ENCODE peak calls at places on chromosomes 5 and 9, in eight cellular contexts. One of them, this sample, is unnamed. For H3K27me3, the result is how much of the 10 kb centered on the place peaks cover.

GRCh38 chr5:172051643-172052362 is 45.4 kb upstream of the FBXW11 start:
- DNase-seq in Panc1: no peak
- DNase-seq in aorta: no peak
- DNase-seq in tibial nerve: no peak
- DNase-seq in GM23338: no peak
- DNase-seq in endothelial cell of umbilical vein: no peak
- DNase-seq in pancreas: no peak
- DNase-seq in heart left ventricle: no peak
- DNase-seq in this sample: no peak

GRCh38 chr9:2623046-2623865 is 1.7 kb downstream of the VLDLR start:
- DNase-seq in pancreas: peak
- DNase-seq in endothelial cell of umbilical vein: peak
- DNase-seq in heart left ventricle: peak
- DNase-seq in tibial nerve: no peak
- DNase-seq in GM23338: peak
- DNase-seq in Panc1: no peak
- DNase-seq in aorta: peak
- DNase-seq in this sample: no peak

GRCh38 chr5:34043099-34043876 is at the start of gene C1QTNF3:
- DNase-seq in GM23338: no peak
- DNase-seq in endothelial cell of umbilical vein: peak
- DNase-seq in Panc1: no peak
- DNase-seq in tibial nerve: no peak
- DNase-seq in pancreas: no peak
- DNase-seq in heart left ventricle: no peak
- DNase-seq in aorta: no peak
- DNase-seq in this sample: no peak

GRCh38 chr5:144467795-144468194 is 297.1 kb downstream of the KCTD16 start:
- DNase-seq in endothelial cell of umbilical vein: peak
- DNase-seq in aorta: no peak
- DNase-seq in pancreas: no peak
- DNase-seq in Panc1: peak
- DNase-seq in heart left ventricle: no peak
- DNase-seq in GM23338: peak
- DNase-seq in tibial nerve: peak
- DNase-seq in this sample: no peak

GRCh38 chr9:109426621-109427402 is 71.3 kb downstream of the PTPN3 start:
- DNase-seq in Panc1: no peak
- DNase-seq in tibial nerve: no peak
- DNase-seq in heart left ventricle: no peak
- DNase-seq in pancreas: no peak
- DNase-seq in endothelial cell of umbilical vein: no peak
- DNase-seq in aorta: no peak
- DNase-seq in GM23338: no peak
- DNase-seq in this sample: no peak

GRCh38 chr9:20125721-20126120 is 336.9 kb upstream of the SLC24A2 start:
- DNase-seq in heart left ventricle: no peak
- DNase-seq in pancreas: no peak
- DNase-seq in endothelial cell of umbilical vein: no peak
- DNase-seq in aorta: no peak
- DNase-seq in GM23338: no peak
- DNase-seq in Panc1: no peak
- DNase-seq in tibial nerve: no peak
- DNase-seq in this sample: no peak

GRCh38 chr5:181126841-181127240 is 4.1 kb downstream of the OR2V1 start:
- DNase-seq in pancreas: no peak
- DNase-seq in heart left ventricle: no peak
- DNase-seq in aorta: no peak
- DNase-seq in GM23338: no peak
- DNase-seq in endothelial cell of umbilical vein: no peak
- DNase-seq in Panc1: no peak
- DNase-seq in tibial nerve: no peak
- DNase-seq in this sample: no peak

GRCh38 chr9:35728041-35728971 is 3.7 kb downstream of the TLN1 start:
- DNase-seq in aorta: peak
- DNase-seq in pancreas: no peak
- DNase-seq in tibial nerve: peak
- DNase-seq in endothelial cell of umbilical vein: peak
- DNase-seq in heart left ventricle: peak
- DNase-seq in Panc1: no peak
- DNase-seq in GM23338: peak
- DNase-seq in this sample: peak

GRCh38 chr5:34736445-34737119 is 80.5 kb downstream of the RAI14 start:
- DNase-seq in endothelial cell of umbilical vein: no peak
- DNase-seq in pancreas: no peak
- DNase-seq in tibial nerve: no peak
- DNase-seq in GM23338: peak
- DNase-seq in Panc1: no peak
- DNase-seq in heart left ventricle: no peak
- DNase-seq in aorta: no peak
- DNase-seq in this sample: no peak

GRCh38 chr9:128713941-128714573 is 9.9 kb downstream of the ZDHHC12 start:
- DNase-seq in aorta: peak
- DNase-seq in pancreas: peak
- DNase-seq in GM23338: no peak
- DNase-seq in heart left ventricle: peak
- DNase-seq in tibial nerve: no peak
- DNase-seq in Panc1: no peak
- DNase-seq in endothelial cell of umbilical vein: no peak
- DNase-seq in this sample: no peak

GRCh38 chr5:151624486-151624885 is 33.4 kb upstream of the FAT2 start:
- DNase-seq in Panc1: no peak
- DNase-seq in aorta: no peak
- DNase-seq in tibial nerve: no peak
- DNase-seq in endothelial cell of umbilical vein: no peak
- DNase-seq in heart left ventricle: no peak
- DNase-seq in pancreas: no peak
- DNase-seq in GM23338: no peak
- DNase-seq in this sample: no peak

GRCh38 chr9:3672399-3672798 is 146.6 kb upstream of the RFX3 start:
- DNase-seq in GM23338: no peak
- DNase-seq in aorta: no peak
- DNase-seq in tibial nerve: no peak
- DNase-seq in endothelial cell of umbilical vein: no peak
- DNase-seq in pancreas: no peak
- DNase-seq in heart left ventricle: no peak
- DNase-seq in Panc1: no peak
- DNase-seq in this sample: no peak

GRCh38 chr9:123660691-123661090 is 269.2 kb downstream of the DENND1A start:
- DNase-seq in pancreas: no peak
- DNase-seq in Panc1: no peak
- DNase-seq in aorta: no peak
- DNase-seq in tibial nerve: no peak
- DNase-seq in GM23338: no peak
- DNase-seq in heart left ventricle: no peak
- DNase-seq in endothelial cell of umbilical vein: no peak
- DNase-seq in this sample: no peak
- H3K4me3 ChIP-seq in pancreas: no peak
- H3K4me3 ChIP-seq in Panc1: no peak
- H3K4me3 ChIP-seq in aorta: no peak
- H3K4me3 ChIP-seq in tibial nerve: no peak
- H3K4me3 ChIP-seq in GM23338: no peak
- H3K4me3 ChIP-seq in heart left ventricle: no peak
- H3K4me3 ChIP-seq in endothelial cell of umbilical vein: no peak
- H3K4me3 ChIP-seq in this sample: no peak

DNA sequence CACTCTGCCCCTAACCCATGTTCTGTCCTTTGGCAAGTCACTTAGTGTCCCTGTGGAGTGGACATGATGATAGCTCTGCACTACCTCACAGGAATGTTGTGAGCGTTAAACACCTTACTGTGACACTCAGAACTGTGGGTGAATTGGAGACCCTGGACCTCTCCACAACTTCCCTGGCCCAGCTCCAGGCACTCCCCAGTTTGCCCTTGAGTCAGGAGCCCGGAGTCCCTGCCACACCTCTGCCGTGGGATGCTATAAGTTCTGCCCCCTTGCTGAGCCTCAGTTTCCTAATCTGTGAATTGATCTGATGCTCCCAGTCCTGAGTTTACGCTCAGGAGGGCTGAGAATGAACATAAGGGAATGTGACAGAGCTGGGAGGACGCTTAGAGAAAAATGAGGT is 34.4 kb downstream of the GSN start:
- DNase-seq in tibial nerve: no peak
- DNase-seq in heart left ventricle: no peak
- DNase-seq in aorta: no peak
- DNase-seq in Panc1: no peak
- DNase-seq in endothelial cell of umbilical vein: no peak
- DNase-seq in pancreas: peak
- DNase-seq in GM23338: no peak
- DNase-seq in this sample: no peak
- H3K27me3 ChIP-seq in tibial nerve: under half
- H3K27me3 ChIP-seq in heart left ventricle: under half
- H3K27me3 ChIP-seq in aorta: under half
- H3K27me3 ChIP-seq in Panc1: under half
- H3K27me3 ChIP-seq in endothelial cell of umbilical vein: under half
- H3K27me3 ChIP-seq in pancreas: under half
- H3K27me3 ChIP-seq in GM23338: under half
- H3K27me3 ChIP-seq in this sample: under half

GRCh38 chr9:135905380-135906282 is 1.7 kb downstream of the CAMSAP1 start:
- DNase-seq in tibial nerve: no peak
- DNase-seq in GM23338: no peak
- DNase-seq in endothelial cell of umbilical vein: no peak
- DNase-seq in aorta: no peak
- DNase-seq in Panc1: no peak
- DNase-seq in heart left ventricle: no peak
- DNase-seq in pancreas: no peak
- DNase-seq in this sample: no peak
- H3K4me3 ChIP-seq in tibial nerve: peak
- H3K4me3 ChIP-seq in GM23338: peak
- H3K4me3 ChIP-seq in endothelial cell of umbilical vein: peak
- H3K4me3 ChIP-seq in aorta: no peak
- H3K4me3 ChIP-seq in Panc1: peak
- H3K4me3 ChIP-seq in heart left ventricle: peak
- H3K4me3 ChIP-seq in pancreas: peak
- H3K4me3 ChIP-seq in this sample: peak

GRCh38 chr9:112911736-112912135 is 21.1 kb upstream of the SLC46A2 start:
- DNase-seq in tibial nerve: no peak
- DNase-seq in heart left ventricle: no peak
- DNase-seq in pancreas: no peak
- DNase-seq in Panc1: no peak
- DNase-seq in aorta: no peak
- DNase-seq in GM23338: no peak
- DNase-seq in endothelial cell of umbilical vein: no peak
- DNase-seq in this sample: no peak

GRCh38 chr9:112914524-112914923 is 23.8 kb upstream of the SLC46A2 start:
- DNase-seq in GM23338: no peak
- DNase-seq in aorta: no peak
- DNase-seq in pancreas: no peak
- DNase-seq in heart left ventricle: no peak
- DNase-seq in endothelial cell of umbilical vein: no peak
- DNase-seq in tibial nerve: no peak
- DNase-seq in Panc1: no peak
- DNase-seq in this sample: no peak

GRCh38 chr9:112917027-112917986 is 26.6 kb upstream of the SLC46A2 start:
- DNase-seq in aorta: no peak
- DNase-seq in tibial nerve: no peak
- DNase-seq in GM23338: no peak
- DNase-seq in pancreas: no peak
- DNase-seq in Panc1: no peak
- DNase-seq in endothelial cell of umbilical vein: no peak
- DNase-seq in heart left ventricle: no peak
- DNase-seq in this sample: no peak

GRCh38 chr9:112913326-112913725 is 22.6 kb upstream of the SLC46A2 start:
- DNase-seq in aorta: no peak
- DNase-seq in GM23338: no peak
- DNase-seq in pancreas: no peak
- DNase-seq in endothelial cell of umbilical vein: no peak
- DNase-seq in heart left ventricle: no peak
- DNase-seq in tibial nerve: no peak
- DNase-seq in Panc1: no peak
- DNase-seq in this sample: no peak

GRCh38 chr9:112912636-112913035 is 22.0 kb upstream of the SLC46A2 start:
- DNase-seq in endothelial cell of umbilical vein: no peak
- DNase-seq in tibial nerve: no peak
- DNase-seq in pancreas: no peak
- DNase-seq in GM23338: no peak
- DNase-seq in heart left ventricle: no peak
- DNase-seq in Panc1: no peak
- DNase-seq in aorta: no peak
- DNase-seq in this sample: no peak
- H3K27me3 ChIP-seq in endothelial cell of umbilical vein: under half
- H3K27me3 ChIP-seq in tibial nerve: under half
- H3K27me3 ChIP-seq in pancreas: under half
- H3K27me3 ChIP-seq in GM23338: under half
- H3K27me3 ChIP-seq in heart left ventricle: under half
- H3K27me3 ChIP-seq in Panc1: under half
- H3K27me3 ChIP-seq in aorta: under half
- H3K27me3 ChIP-seq in this sample: under half

GRCh38 chr5:156913719-156914370 is 49.2 kb downstream of the TIMD4 start:
- DNase-seq in tibial nerve: no peak
- DNase-seq in Panc1: no peak
- DNase-seq in endothelial cell of umbilical vein: no peak
- DNase-seq in aorta: no peak
- DNase-seq in heart left ventricle: no peak
- DNase-seq in pancreas: no peak
- DNase-seq in GM23338: peak
- DNase-seq in this sample: no peak
- H3K4me3 ChIP-seq in tibial nerve: no peak
- H3K4me3 ChIP-seq in Panc1: no peak
- H3K4me3 ChIP-seq in endothelial cell of umbilical vein: no peak
- H3K4me3 ChIP-seq in aorta: no peak
- H3K4me3 ChIP-seq in heart left ventricle: no peak
- H3K4me3 ChIP-seq in pancreas: no peak
- H3K4me3 ChIP-seq in GM23338: no peak
- H3K4me3 ChIP-seq in this sample: no peak